ENCODE peak calls at places on chromosome 12, in five cellular contexts. Z is hypothalamus; B is GM20000; N is stimulated activated CD4-positive, alpha-beta T cell treated with anti-CD3 and anti-CD28 coated beads, Interleukin-12 subunit alpha, Interleukin-12 subunit beta, amount 100 ng/mL, for 4 hours; E is PC-3. O is an unnamed sample.

GRCh38 chr12:72511906-72512305 is 239.7 kb downstream of the TRHDE start:
- DNase-seq in B (no peak), N (no peak), Z (no peak), E (peak), O (peak)

GRCh38 chr12:122348505-122348904 is 74.0 kb downstream of the CLIP1 start:
- DNase-seq in N (no peak), E (no peak), Z (no peak), B (no peak), O (no peak)

GRCh38 chr12:57477710-57478681 is 1.7 kb downstream of the ARHGAP9 start:
- DNase-seq in B (peak), Z (no peak), E (no peak), N (no peak), O (no peak)

GRCh38 chr12:82996168-82996812 is 309.6 kb downstream of the TMTC2 start:
- DNase-seq in B (no peak), N (no peak), E (peak), Z (no peak), O (no peak)

GRCh38 chr12:75996907-75997447 is 34.6 kb downstream of the PHLDA1 start:
- DNase-seq in N (no peak), E (peak), B (no peak), Z (no peak), O (no peak)

GRCh38 chr12:122867701-122868461 is 28.0 kb downstream of the VPS37B start:
- DNase-seq in E (peak), N (no peak), B (no peak), Z (no peak), O (no peak)

GRCh38 chr12:91111366-91112321 is at the start of gene LUM:
- DNase-seq in E (peak), Z (no peak), B (no peak), N (no peak), O (peak)

GRCh38 chr12:6840428-6841138 is at the start of gene GNB3:
- DNase-seq in Z (no peak), B (no peak), N (no peak), E (no peak), O (no peak)

GRCh38 chr12:116524964-116525379 is 34.2 kb upstream of the MAP1LC3B2 start:
- DNase-seq in B (no peak), Z (no peak), E (peak), N (no peak), O (no peak)

GRCh38 chr12:106138646-106139421 is at the start of gene NUAK1:
- DNase-seq in N (peak), Z (peak), E (peak), B (peak), O (no peak)

GRCh38 chr12:48917857-48918537 is 7.3 kb downstream of the FKBP11 start:
- DNase-seq in E (no peak), N (peak), Z (no peak), B (no peak), O (no peak)

GRCh38 chr12:114403044-114403689 is 2.8 kb downstream of the TBX5 start:
- DNase-seq in N (no peak), E (no peak), Z (no peak), B (no peak), O (no peak)

GRCh38 chr12:47835831-47836155 is 16.1 kb upstream of the HDAC7 start:
- DNase-seq in B (no peak), E (peak), Z (no peak), N (no peak), O (no peak)

GRCh38 chr12:26630546-26631027 is 202.4 kb downstream of the ITPR2 start:
- DNase-seq in Z (no peak), E (peak), B (no peak), N (no peak), O (peak)

GRCh38 chr12:29317556-29318363 is 63.2 kb downstream of the ERGIC2 start:
- DNase-seq in N (peak), Z (peak), B (peak), E (peak), O (no peak)

GRCh38 chr12:98126637-98127335 is 388.6 kb upstream of the TMPO start:
- DNase-seq in N (no peak), Z (no peak), E (no peak), B (no peak), O (no peak)